ENCODE peak calls at places on chromosomes 3 and 15, in four cellular contexts. Y, P, V and Z are unnamed samples.

GRCh38 chr3:14946749-14947104 is 656 bp upstream of the NR2C2 start:
- DNase-seq in Y (no peak), P (no peak), V (no peak), Z (no peak)

GRCh38 chr3:133038089-133038730 is at the start of gene TMEM108:
- DNase-seq in Y (no peak), P (peak), V (peak), Z (no peak)

GRCh38 chr3:139629033-139629432 is 48.7 kb downstream of the NMNAT3 start:
- DNase-seq in Y (peak), P (no peak), V (no peak), Z (peak)

GRCh38 chr3:187445352-187445751 is 77.2 kb downstream of the RTP4 start:
- DNase-seq in Y (no peak), P (no peak), V (no peak), Z (no peak)

GRCh38 chr3:42988566-42988965 is 9.5 kb downstream of the GASK1A start:
- DNase-seq in Y (no peak), P (no peak), V (no peak), Z (no peak)

GRCh38 chr3:38479431-38480092 is 16.6 kb upstream of the EXOG start:
- DNase-seq in Y (no peak), P (no peak), V (peak), Z (no peak)

GRCh38 chr3:12759693-12760565 is 870 bp upstream of the TMEM40 start:
- DNase-seq in Y (no peak), P (no peak), V (no peak), Z (no peak)

GRCh38 chr3:191743283-191743682 is 282.3 kb downstream of the PYDC2 start:
- DNase-seq in Y (no peak), P (no peak), V (no peak), Z (no peak)

GRCh38 chr3:162544246-162544645 is 1047.6 kb downstream of the OTOL1 start:
- DNase-seq in Y (no peak), P (no peak), V (no peak), Z (no peak)

GRCh38 chr3:132556467-132557159 is 40.5 kb upstream of the ACKR4 start:
- DNase-seq in Y (no peak), P (no peak), V (no peak), Z (no peak)

GRCh38 chr3:11185564-11186317 is 31.4 kb downstream of the HRH1 start:
- DNase-seq in Y (no peak), P (no peak), V (peak), Z (no peak)

GRCh38 chr3:102235679-102236078 is 199.1 kb upstream of the ZPLD1 start:
- DNase-seq in Y (no peak), P (no peak), V (no peak), Z (no peak)

GRCh38 chr15:51038258-51039042 is 56.3 kb downstream of the TNFAIP8L3 start:
- DNase-seq in Y (no peak), P (no peak), V (no peak), Z (no peak)

GRCh38 chr15:68335251-68335650 is 57.7 kb downstream of the FEM1B start:
- DNase-seq in Y (no peak), P (no peak), V (no peak), Z (no peak)

GRCh38 chr15:34009656-34010055 is 29.3 kb downstream of the AVEN start:
- DNase-seq in Y (no peak), P (no peak), V (no peak), Z (no peak)

GRCh38 chr15:64351265-64351664 is 4.7 kb downstream of the CSNK1G1 start:
- DNase-seq in Y (no peak), P (no peak), V (no peak), Z (no peak)

GRCh38 chr3:8458235-8458634 is 43.4 kb upstream of the LMCD1 start:
- DNase-seq in Y (no peak), P (no peak), V (no peak), Z (no peak)

GRCh38 chr3:48715179-48715800 is 1.7 kb downstream of the IP6K2 start:
- DNase-seq in Y (no peak), P (peak), V (no peak), Z (no peak)

GRCh38 chr3:17157713-17158112 is 273.0 kb downstream of the PLCL2 start:
- DNase-seq in Y (no peak), P (no peak), V (no peak), Z (no peak)

GRCh38 chr3:139541156-139541897 is 1.8 kb upstream of the RBP1 start:
- DNase-seq in Y (no peak), P (no peak), V (no peak), Z (no peak)

GRCh38 chr3:44359146-44359751 is 20.7 kb downstream of the TCAIM start:
- DNase-seq in Y (no peak), P (peak), V (no peak), Z (no peak)

GRCh38 chr15:68655686-68656437 is 77.1 kb downstream of the CORO2B start:
- DNase-seq in Y (no peak), P (no peak), V (no peak), Z (no peak)

GRCh38 chr3:16378920-16379319 is 113.9 kb downstream of the OXNAD1 start:
- DNase-seq in Y (peak), P (no peak), V (no peak), Z (peak)

GRCh38 chr15:69578792-69579587 is 126.4 kb downstream of the RPLP1 start:
- DNase-seq in Y (no peak), P (no peak), V (peak), Z (no peak)

GRCh38 chr3:8460050-8460708 is 41.4 kb upstream of the LMCD1 start:
- DNase-seq in Y (no peak), P (no peak), V (no peak), Z (no peak)

GRCh38 chr3:46959169-46959515 is 17.4 kb downstream of the CCDC12 start:
- DNase-seq in Y (no peak), P (no peak), V (no peak), Z (no peak)

GRCh38 chr3:108620250-108620649 is 30.7 kb downstream of the DZIP3 start:
- DNase-seq in Y (no peak), P (no peak), V (no peak), Z (no peak)

GRCh38 chr3:64011685-64012084 is 11.6 kb downstream of the PSMD6 start:
- DNase-seq in Y (no peak), P (no peak), V (no peak), Z (no peak)

GRCh38 chr3:126682046-126682445 is 22.0 kb upstream of the CHCHD6 start:
- DNase-seq in Y (no peak), P (no peak), V (no peak), Z (no peak)

GRCh38 chr15:60528530-60528929 is 49.6 kb upstream of the ICE2 start:
- DNase-seq in Y (no peak), P (no peak), V (no peak), Z (no peak)

DNA sequence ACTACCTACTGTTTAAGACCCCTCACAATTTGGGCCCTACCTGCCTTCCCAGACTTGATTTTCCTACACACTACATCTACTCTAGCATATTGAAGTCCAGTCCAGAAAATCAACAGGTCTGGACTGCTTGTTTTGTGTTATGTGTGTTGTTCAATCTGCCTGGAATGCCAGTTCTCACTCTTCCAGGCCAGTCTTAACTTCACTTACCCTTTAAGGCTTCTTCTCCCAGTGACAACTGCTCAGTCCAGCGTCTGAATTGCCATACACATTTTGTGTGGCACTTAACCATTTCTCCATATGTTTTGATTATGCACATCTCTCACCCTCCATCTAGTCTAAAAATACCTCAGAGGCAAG is 1.1 kb downstream of the TICRR start:
- DNase-seq in Y (no peak), P (no peak), V (no peak), Z (no peak)
- H3K4me3 ChIP-seq in Y (peak), P (peak), V (no peak), Z (peak)

GRCh38 chr15:85581495-85581894 is 201.1 kb downstream of the AKAP13 start:
- DNase-seq in Y (no peak), P (no peak), V (no peak), Z (peak)
- H3K4me3 ChIP-seq in Y (no peak), P (no peak), V (no peak), Z (no peak)

DNA sequence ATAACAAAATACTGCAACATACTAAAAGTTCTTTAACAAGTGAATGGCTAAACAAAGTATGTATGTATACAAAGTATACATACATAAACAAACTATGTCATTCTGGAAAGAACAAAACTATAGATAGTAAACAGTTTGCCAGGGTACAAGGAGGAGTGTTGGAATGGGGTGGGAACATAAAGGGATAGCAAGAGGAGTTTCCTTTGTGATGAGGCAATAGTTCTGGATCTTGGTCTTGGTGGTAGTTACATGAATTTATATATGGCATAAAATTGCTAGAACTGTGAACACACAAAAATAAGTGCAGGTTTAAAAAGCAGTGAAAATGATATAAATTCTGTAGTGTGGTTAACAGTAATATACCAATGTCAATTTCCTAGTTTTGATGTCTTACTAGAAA is 22.0 kb downstream of the ZNF148 start:
- DNase-seq in Y (no peak), P (no peak), V (no peak), Z (no peak)
- H3K4me3 ChIP-seq in Y (no peak), P (no peak), V (no peak), Z (no peak)

DNA sequence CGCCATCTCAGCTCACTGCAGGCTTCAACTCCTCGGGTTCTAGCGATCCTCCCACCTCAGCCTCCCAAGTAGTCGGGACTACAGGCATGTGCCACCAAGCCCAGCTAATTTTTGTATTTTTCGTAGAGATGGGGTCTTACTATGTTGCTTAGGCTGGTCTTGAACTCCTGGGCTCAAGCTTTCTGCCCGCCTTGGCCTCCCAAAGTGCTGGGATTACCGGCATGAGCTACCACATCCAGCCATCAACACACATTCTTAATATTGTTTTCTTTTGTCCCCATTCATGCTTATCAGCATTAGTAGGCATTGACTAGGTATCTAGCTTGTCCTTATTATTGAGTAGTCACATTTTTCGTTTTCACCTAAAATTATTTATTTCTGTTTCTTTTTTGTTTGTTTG is 168.3 kb downstream of the GHSR start:
- DNase-seq in Y (no peak), P (no peak), V (no peak), Z (no peak)
- H3K4me3 ChIP-seq in Y (no peak), P (no peak), V (no peak), Z (no peak)

GRCh38 chr3:168091299-168091852 is 4.3 kb downstream of the GOLIM4 start:
- DNase-seq in Y (no peak), P (no peak), V (no peak), Z (no peak)
- H3K4me3 ChIP-seq in Y (no peak), P (no peak), V (no peak), Z (no peak)

DNA sequence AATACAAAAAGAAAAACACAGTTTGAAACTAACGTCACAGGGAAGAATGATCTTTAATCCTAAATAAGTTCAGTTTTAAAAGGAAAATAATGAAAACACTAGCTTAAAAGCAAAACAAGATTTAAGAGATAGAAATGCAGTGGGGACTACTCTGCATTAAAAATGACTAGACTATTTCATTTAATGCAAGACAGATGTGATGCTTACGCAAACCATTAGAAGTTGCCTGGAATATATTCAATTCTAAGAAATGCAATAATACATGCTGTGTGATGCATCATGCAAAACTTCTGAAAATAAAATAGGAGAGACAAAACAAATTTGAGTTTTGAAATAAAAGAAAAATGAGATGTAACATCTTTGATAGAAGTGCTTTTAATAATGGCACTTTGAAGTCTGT is 97.6 kb upstream of the STRIT1 start:
- DNase-seq in Y (no peak), P (no peak), V (no peak), Z (no peak)
- H3K4me3 ChIP-seq in Y (no peak), P (no peak), V (no peak), Z (no peak)